ENCODE peak calls at places on chromosomes 11 and 22, in six cellular contexts. I is vagina, S is IMR-90, F is right lobe of liver, J is NB4, H is stomach. A is an unnamed sample.

GRCh38 chr11:34844466-34845112 is 71.6 kb downstream of the APIP start:
- DNase-seq in I (no peak), F (no peak), S (no peak), H (no peak), J (no peak), A (no peak)

GRCh38 chr22:33271390-33272161 is 213.4 kb upstream of the SYN3 start:
- DNase-seq in I (no peak), H (peak; percentile 87), J (peak; percentile 15), F (peak; percentile 81), S (peak; percentile 13), A (no peak)

GRCh38 chr11:77197626-77198320 is 69.7 kb downstream of the MYO7A start:
- DNase-seq in F (peak; percentile 4), S (no peak), J (no peak), I (no peak), H (no peak), A (no peak)

GRCh38 chr22:34105461-34106062 is 185.3 kb upstream of the LARGE1 start:
- DNase-seq in F (peak; percentile 62), I (no peak), S (no peak), H (peak; percentile 81), J (peak; percentile 56), A (peak; percentile 9)

GRCh38 chr11:103947566-103947919 is 88.9 kb upstream of the DDI1 start:
- DNase-seq in H (no peak), S (peak; percentile 58), J (no peak), I (no peak), F (no peak), A (no peak)

GRCh38 chr11:80155412-80156017 is 714.7 kb upstream of the TENM4 start:
- DNase-seq in J (peak; percentile 45), I (no peak), S (peak; percentile 37), H (no peak), F (no peak), A (no peak)

GRCh38 chr22:40517631-40518030 is 118.9 kb downstream of the MRTFA start:
- DNase-seq in F (no peak), J (no peak), S (no peak), H (no peak), I (no peak), A (no peak)

GRCh38 chr11:93529707-93530467 is 13.3 kb downstream of the SMCO4 start:
- DNase-seq in H (no peak), J (peak; percentile 40), S (peak; percentile 41), I (no peak), F (no peak), A (no peak)

GRCh38 chr22:50190182-50190951 is 4.7 kb downstream of the TRABD start:
- DNase-seq in H (peak; percentile 88), I (no peak), J (peak; percentile 91), S (no peak), F (peak; percentile 80), A (no peak)

GRCh38 chr11:47099213-47099917 is 77.3 kb downstream of the ARFGAP2 start:
- DNase-seq in I (no peak), H (peak; percentile 37), J (no peak), S (peak; percentile 47), F (no peak), A (no peak)

GRCh38 chr11:112128483-112129121 is 35.3 kb downstream of the IL18 start:
- DNase-seq in J (no peak), F (peak; percentile 75), H (peak; percentile 39), I (no peak), S (peak; percentile 85), A (peak; percentile 37)

GRCh38 chr11:107695446-107695845 is 16.4 kb downstream of the SLN start:
- DNase-seq in I (no peak), H (no peak), F (no peak), S (peak; percentile 67), J (no peak), A (no peak)

GRCh38 chr11:106077609-106078517 is at the start of gene AASDHPPT:
- DNase-seq in F (peak; percentile 20), H (peak; percentile 34), S (peak; percentile 29), I (no peak), J (peak; percentile 53), A (no peak)

GRCh38 chr11:121681536-121681935 is 228.8 kb upstream of the SORL1-AS1 start:
- DNase-seq in S (peak; percentile 40), F (no peak), H (no peak), I (no peak), J (no peak), A (no peak)

GRCh38 chr11:128323381-128323780 is 264.0 kb downstream of the ETS1 start:
- DNase-seq in H (no peak), F (no peak), J (peak; percentile 45), I (no peak), S (peak; percentile 48), A (no peak)

GRCh38 chr11:78202733-78203167 is 14.0 kb downstream of the USP35 start:
- DNase-seq in I (no peak), H (no peak), J (peak; percentile 48), F (no peak), S (no peak), A (no peak)

GRCh38 chr11:72222907-72223614 is 1.5 kb upstream of the INPPL1 start:
- DNase-seq in S (peak; percentile 88), I (peak; percentile 95), J (peak; percentile 99), H (peak; percentile 96), F (peak; percentile 95), A (peak; percentile 77)
- TF ChIP-seq POLR2A in S (no peak), I (peak; percentile 44), J (peak; percentile 31), H (no peak), F (peak; percentile 67), A (peak; percentile 35)

GRCh38 chr11:64998141-64998540 is 1.4 kb upstream of the BATF2 start:
- DNase-seq in F (no peak), S (no peak), J (no peak), I (no peak), H (no peak), A (no peak)

GRCh38 chr11:64996327-64996709 is 453 bp downstream of the BATF2 start:
- DNase-seq in F (no peak), S (no peak), H (no peak), J (no peak), I (no peak), A (no peak)

GRCh38 chr11:64994318-64994717 is 2.5 kb downstream of the BATF2 start:
- DNase-seq in J (no peak), S (no peak), F (no peak), H (no peak), I (no peak), A (no peak)

GRCh38 chr11:64998690-64999431 is 2.1 kb upstream of the BATF2 start:
- DNase-seq in J (no peak), F (no peak), I (no peak), S (no peak), H (no peak), A (no peak)

GRCh38 chr11:64996710-64997380 is at the start of gene BATF2:
- DNase-seq in H (peak; percentile 89), I (no peak), J (peak; percentile 88), F (peak; percentile 85), S (peak; percentile 83), A (peak; percentile 86)
- TF ChIP-seq POLR2A in H (peak; percentile 49), I (no peak), J (no peak), F (peak; percentile 89), S (no peak), A (peak; percentile 20)

DNA sequence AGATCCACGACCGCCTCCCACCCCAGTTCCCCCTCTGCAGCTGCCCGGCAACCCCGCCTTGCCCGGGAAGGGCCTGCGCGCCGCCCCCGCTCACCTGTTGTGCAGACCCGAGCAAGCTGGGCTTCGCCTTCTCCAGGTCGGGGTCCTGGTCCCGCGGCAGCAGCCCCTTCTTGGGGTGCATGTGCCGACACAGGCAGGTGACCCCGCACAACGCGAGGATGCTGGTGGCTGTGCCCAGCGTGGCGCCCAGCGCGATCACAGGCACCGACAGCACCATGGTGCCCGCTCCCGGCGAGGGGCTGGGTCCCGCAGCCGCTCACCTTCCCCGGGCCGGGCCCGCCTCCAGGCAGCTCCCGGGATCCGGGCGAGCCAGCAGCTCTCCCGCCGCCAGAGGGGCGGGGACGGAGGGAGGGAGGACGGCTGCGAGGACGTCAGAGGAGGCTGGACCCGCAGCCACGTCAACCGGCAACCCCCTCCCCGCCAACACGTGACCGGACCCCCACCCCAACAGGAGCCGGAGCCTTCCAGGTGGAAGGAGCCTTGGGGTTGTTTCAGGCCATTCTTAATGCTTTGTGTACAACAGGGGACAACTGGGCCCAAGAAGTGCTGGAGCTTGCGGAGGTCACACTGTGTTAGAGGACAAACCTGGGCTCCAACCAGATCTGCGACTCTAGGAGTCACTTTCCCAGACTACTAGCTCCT is at the start of gene SYT13:
- DNase-seq in J (no peak), S (no peak), F (peak; percentile 33), I (peak; percentile 79), H (peak; percentile 78), A (no peak)
- TF ChIP-seq POLR2A in J (no peak), S (no peak), F (no peak), I (no peak), H (no peak), A (no peak)

GRCh38 chr22:38108561-38109319 is 1.7 kb downstream of the BAIAP2L2 start:
- DNase-seq in I (no peak), F (no peak), S (no peak), H (no peak), J (no peak), A (no peak)

GRCh38 chr22:38106814-38107578 is 3.5 kb downstream of the BAIAP2L2 start:
- DNase-seq in F (no peak), S (no peak), J (no peak), H (no peak), I (no peak), A (no peak)

GRCh38 chr22:38110008-38110862 is at the start of gene BAIAP2L2:
- DNase-seq in H (peak; percentile 60), F (no peak), I (no peak), S (no peak), J (no peak), A (no peak)

GRCh38 chr22:38109391-38110000 is 988 bp downstream of the BAIAP2L2 start:
- DNase-seq in F (no peak), S (no peak), I (no peak), H (no peak), J (no peak), A (no peak)

DNA sequence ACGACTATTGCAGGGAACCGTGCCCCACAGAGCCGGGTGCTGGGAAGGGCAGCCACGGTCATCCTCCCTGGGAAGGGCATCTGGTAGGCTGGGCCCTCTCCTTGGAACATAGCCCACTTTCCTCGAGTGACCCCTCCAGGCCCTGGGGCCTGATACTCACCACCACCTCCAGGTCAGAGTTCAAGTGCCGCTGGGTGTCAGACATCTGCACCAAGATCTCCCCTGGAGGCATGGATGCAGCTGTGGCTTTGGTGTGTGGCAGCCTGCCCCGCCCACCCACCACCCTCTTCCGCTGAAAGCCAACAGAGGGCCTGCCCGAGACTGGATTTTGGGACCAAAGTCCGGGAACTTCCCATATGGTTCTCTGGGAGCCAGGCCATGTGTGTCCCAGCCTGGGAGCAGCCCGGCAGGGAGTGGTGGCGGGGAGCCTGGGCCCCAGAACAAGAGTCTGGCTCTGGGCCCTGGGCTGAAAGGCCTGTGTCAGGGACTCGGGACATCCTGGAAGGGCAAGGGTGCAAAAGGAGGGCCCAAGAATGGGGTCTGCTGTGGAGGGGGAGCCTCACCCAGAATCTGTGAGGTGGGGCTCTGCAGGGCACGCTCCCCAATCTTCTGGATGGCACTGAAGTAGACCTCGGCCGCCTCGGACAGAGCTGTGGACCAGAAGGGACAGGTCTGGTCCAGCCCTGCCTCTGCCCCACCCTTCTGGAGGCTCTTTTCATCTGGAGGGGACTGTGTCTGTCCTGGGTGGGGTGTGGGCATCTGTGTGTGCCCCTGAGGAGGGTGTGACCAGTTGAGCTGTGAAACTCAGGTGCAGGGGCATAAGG is 2.6 kb downstream of the BAIAP2L2 start:
- DNase-seq in H (peak; percentile 40), S (no peak), I (no peak), J (no peak), F (peak; percentile 81), A (no peak)
- TF ChIP-seq POLR2A in H (no peak), S (no peak), I (no peak), J (no peak), F (no peak), A (no peak)